ENCODE peak calls at places on chromosome 5, in four cellular contexts. V, S, M and D are unnamed samples.

GRCh38 chr5:165143727-165144210 is 1638.3 kb downstream of the MAT2B start:
- DNase-seq in V (no peak), S (no peak), M (no peak), D (no peak)

GRCh38 chr5:98780390-98780789 is 6.9 kb downstream of the RGMB start:
- DNase-seq in V (no peak), S (no peak), M (no peak), D (no peak)

GRCh38 chr5:168989731-168990505 is 311.0 kb downstream of the SLIT3 start:
- DNase-seq in V (no peak), S (no peak), M (peak), D (no peak)

GRCh38 chr5:173758675-173759074 is 129.5 kb upstream of the CPEB4 start:
- DNase-seq in V (no peak), S (no peak), M (no peak), D (no peak)

GRCh38 chr5:1431021-1431811 is 14.0 kb downstream of the SLC6A3 start:
- DNase-seq in V (no peak), S (no peak), M (no peak), D (no peak)

GRCh38 chr5:139775872-139776271 is 19.7 kb upstream of the PSD2 start:
- DNase-seq in V (no peak), S (no peak), M (no peak), D (no peak)

GRCh38 chr5:142600611-142601360 is 85.1 kb downstream of the FGF1 start:
- DNase-seq in V (no peak), S (no peak), M (peak), D (peak)

GRCh38 chr5:171965740-171966139 is 40.7 kb downstream of the FBXW11 start:
- DNase-seq in V (no peak), S (no peak), M (no peak), D (no peak)

GRCh38 chr5:79971156-79971555 is 19.9 kb downstream of the MTX3 start:
- DNase-seq in V (no peak), S (no peak), M (no peak), D (no peak)

GRCh38 chr5:134100283-134101011 is 14.0 kb upstream of the TCF7 start:
- DNase-seq in V (no peak), S (peak), M (no peak), D (no peak)

GRCh38 chr5:134460551-134460950 is 48.9 kb upstream of the CDKN2AIPNL start:
- DNase-seq in V (peak), S (no peak), M (no peak), D (no peak)

GRCh38 chr5:157182143-157182757 is 1.6 kb downstream of the ITK start:
- DNase-seq in V (no peak), S (no peak), M (no peak), D (no peak)

GRCh38 chr5:169557838-169558237 is 25.7 kb upstream of the SPDL1 start:
- DNase-seq in V (no peak), S (no peak), M (no peak), D (no peak)

GRCh38 chr5:119327018-119327417 is 28.8 kb upstream of the TNFAIP8 start:
- DNase-seq in V (peak), S (no peak), M (no peak), D (no peak)

GRCh38 chr5:118033686-118034338 is 954.5 kb downstream of the DTWD2 start:
- DNase-seq in V (no peak), S (no peak), M (no peak), D (no peak)

GRCh38 chr5:19977069-19977468 is 10.9 kb downstream of the CDH18 start:
- DNase-seq in V (no peak), S (no peak), M (no peak), D (no peak)

GRCh38 chr5:141434006-141434405 is 3.7 kb downstream of the PCDHGA12 start:
- DNase-seq in V (no peak), S (no peak), M (no peak), D (no peak)

GRCh38 chr5:170449232-170449631 is 54.6 kb upstream of the KCNIP1 start:
- DNase-seq in V (no peak), S (no peak), M (no peak), D (no peak)

GRCh38 chr5:10736354-10736753 is 24.7 kb downstream of the DAP start:
- DNase-seq in V (no peak), S (no peak), M (no peak), D (no peak)

GRCh38 chr5:171445910-171446516 is 26.6 kb downstream of the FGF18 start:
- DNase-seq in V (no peak), S (no peak), M (no peak), D (no peak)

GRCh38 chr5:73764996-73765395 is 139.0 kb downstream of the ARHGEF28 start:
- DNase-seq in V (no peak), S (no peak), M (no peak), D (no peak)

GRCh38 chr5:137071526-137071925 is 427.6 kb downstream of the SPOCK1 start:
- DNase-seq in V (no peak), S (no peak), M (no peak), D (no peak)

GRCh38 chr5:58274199-58274598 is 185.7 kb downstream of the PLK2 start:
- DNase-seq in V (no peak), S (no peak), M (no peak), D (no peak)

GRCh38 chr5:6900828-6901227 is 187.6 kb downstream of the TENT4A start:
- DNase-seq in V (no peak), S (no peak), M (peak), D (no peak)

GRCh38 chr5:54895816-54896341 is 89.5 kb downstream of the ESM1 start:
- DNase-seq in V (no peak), S (no peak), M (peak), D (peak)

GRCh38 chr5:71695069-71695468 is 24.0 kb upstream of the CARTPT start:
- DNase-seq in V (no peak), S (no peak), M (peak), D (no peak)

GRCh38 chr5:97550164-97550563 is 367.1 kb upstream of the RIOK2 start:
- DNase-seq in V (no peak), S (no peak), M (no peak), D (no peak)

GRCh38 chr5:108801301-108801700 is 53.6 kb downstream of the FER start:
- DNase-seq in V (no peak), S (no peak), M (no peak), D (no peak)

GRCh38 chr5:6506631-6507030 is 58.0 kb downstream of the UBE2QL1 start:
- DNase-seq in V (no peak), S (no peak), M (no peak), D (no peak)

GRCh38 chr5:151675225-151675955 is 11.3 kb downstream of the SPARC start:
- DNase-seq in V (no peak), S (no peak), M (no peak), D (no peak)

GRCh38 chr5:159106569-159107282 is 7.0 kb upstream of the EBF1 start:
- DNase-seq in V (peak), S (no peak), M (peak), D (peak)

GRCh38 chr5:80341376-80341775 is 21.6 kb downstream of the SPZ1 start:
- DNase-seq in V (no peak), S (no peak), M (no peak), D (no peak)

GRCh38 chr5:122858451-122858850 is 13.0 kb downstream of the SNX24 start:
- DNase-seq in V (no peak), S (no peak), M (no peak), D (no peak)

GRCh38 chr5:142411103-142411502 is 86.3 kb upstream of the SPRY4 start:
- DNase-seq in V (no peak), S (no peak), M (no peak), D (no peak)

GRCh38 chr5:139058121-139058520 is 140.0 kb downstream of the SIL1 start:
- DNase-seq in V (no peak), S (no peak), M (no peak), D (no peak)

GRCh38 chr5:55030220-55030619 is 6.2 kb downstream of the GZMK start:
- DNase-seq in V (no peak), S (no peak), M (no peak), D (no peak)

DNA sequence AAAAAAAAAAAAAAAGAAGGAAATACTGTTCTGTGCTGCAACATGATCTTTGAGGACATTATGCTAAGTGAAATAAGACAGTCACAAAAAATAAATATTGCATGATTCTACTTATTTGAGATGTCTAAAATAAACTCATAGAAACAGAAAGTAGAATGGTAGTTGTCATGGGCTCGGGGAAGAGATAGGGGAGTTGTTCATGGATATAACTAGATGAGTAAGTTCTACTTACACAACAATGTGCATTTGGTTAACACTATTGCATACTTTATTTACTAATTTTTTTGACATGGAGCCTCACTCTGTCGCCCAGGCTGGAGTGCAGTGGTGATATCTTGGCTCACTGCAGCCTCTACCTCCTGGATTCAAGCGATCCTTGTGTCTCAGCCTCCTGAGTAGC is 15.2 kb downstream of the MAML1 start:
- DNase-seq in V (no peak), S (no peak), M (no peak), D (no peak)
- TF ChIP-seq SP1 in V (no peak), S (no peak), M (no peak), D (no peak)

DNA sequence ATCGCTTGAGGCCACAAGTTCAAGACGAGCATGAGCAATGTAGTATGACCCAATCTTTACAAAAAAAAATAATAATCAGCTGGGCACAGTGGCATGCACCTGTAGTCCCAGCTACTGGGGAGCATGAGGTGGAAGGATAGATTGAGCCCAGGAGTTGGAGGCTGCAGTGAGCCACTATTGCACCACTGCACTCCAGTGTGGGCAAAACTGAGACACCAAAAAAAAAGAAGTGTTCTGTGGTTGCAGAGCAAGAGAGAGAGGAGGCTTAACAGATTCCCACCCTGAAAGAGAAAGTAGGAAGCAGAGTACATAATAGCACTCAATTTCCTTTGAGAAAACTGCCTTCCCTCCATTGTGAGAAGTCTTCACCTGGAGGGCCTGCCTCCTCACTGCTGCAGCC is 52.6 kb downstream of the ALDH7A1 start:
- DNase-seq in V (no peak), S (no peak), M (no peak), D (no peak)
- TF ChIP-seq TARDBP in V (no peak), S (no peak), M (no peak), D (no peak)

DNA sequence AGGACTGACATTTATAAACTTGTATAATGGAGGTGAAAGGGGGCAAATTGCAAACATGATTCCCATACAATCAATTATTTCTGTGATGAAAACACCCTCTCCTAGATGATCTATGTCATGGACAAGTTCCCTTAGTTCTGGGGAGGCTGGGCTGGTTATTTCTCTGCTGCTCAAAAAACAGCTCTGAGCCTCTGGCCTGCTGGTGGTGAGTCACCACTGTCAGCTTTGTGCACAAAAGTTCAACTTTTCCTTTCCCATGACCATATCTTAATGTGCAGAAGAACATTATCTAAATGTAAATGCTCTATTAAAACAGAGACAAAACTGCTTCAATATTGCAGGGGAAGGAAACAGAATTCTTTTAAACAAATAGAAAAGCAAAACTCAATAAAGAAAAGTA is 85.0 kb downstream of the HMHB1 start:
- DNase-seq in V (no peak), S (no peak), M (no peak), D (no peak)
- TF ChIP-seq FOXK2 in V (no peak), S (no peak), M (no peak), D (no peak)

GRCh38 chr5:145811834-145812625 is 23.1 kb downstream of the PRELID2 start:
- DNase-seq in V (no peak), S (no peak), M (peak), D (no peak)
- TF ChIP-seq SP1 in V (no peak), S (no peak), M (no peak), D (no peak)